ENCODE peak calls at places on chromosomes 12 and 14, in seven cellular contexts. B is DND-41; A is CD8-positive, alpha-beta T cell; G is kidney; W is BE2C; O is A549; V is Peyer's patch. L is an unnamed sample.

GRCh38 chr12:111033281-111034147 is 113.1 kb upstream of the MYL2 start:
- DNase-seq in B (no peak), A (no peak), G (no peak), W (peak; percentile 54), O (no peak), V (no peak), L (no peak)

GRCh38 chr12:43758247-43758727 is 303 bp downstream of the PUS7L start:
- DNase-seq in B (no peak), A (no peak), G (peak; percentile 71), W (peak; percentile 14), O (no peak), V (peak; percentile 57), L (no peak)

GRCh38 chr12:42124764-42125371 is 19.8 kb downstream of the GXYLT1 start:
- DNase-seq in B (no peak), A (no peak), G (no peak), W (no peak), O (no peak), V (no peak), L (no peak)

GRCh38 chr14:76710093-76711010 is 50.9 kb upstream of the VASH1 start:
- DNase-seq in B (peak; percentile 14), A (peak; percentile 23), G (no peak), W (peak; percentile 44), O (peak; percentile 50), V (peak; percentile 55), L (no peak)

GRCh38 chr12:49369723-49370145 is 2.5 kb downstream of the SPATS2 start:
- DNase-seq in B (peak; percentile 26), A (peak; percentile 11), G (no peak), W (peak; percentile 45), O (peak; percentile 74), V (peak; percentile 63), L (no peak)

GRCh38 chr12:120290541-120291312 is 976 bp downstream of the RNU4-2 start:
- DNase-seq in B (no peak), A (peak; percentile 10), G (no peak), W (no peak), O (peak; percentile 74), V (peak; percentile 56), L (peak; percentile 18)

GRCh38 chr14:104514156-104514848 is 65.3 kb upstream of the C14orf180 start:
- DNase-seq in B (no peak), A (no peak), G (no peak), W (no peak), O (no peak), V (no peak), L (no peak)

GRCh38 chr12:130876297-130876696 is 4.4 kb downstream of the RAN start:
- DNase-seq in B (no peak), A (no peak), G (no peak), W (no peak), O (no peak), V (no peak), L (no peak)

GRCh38 chr12:112097641-112098040 is 10.9 kb downstream of the NAA25 start:
- DNase-seq in B (no peak), A (no peak), G (no peak), W (no peak), O (no peak), V (no peak), L (no peak)

GRCh38 chr14:32457213-32457920 is 128.3 kb downstream of the AKAP6 start:
- DNase-seq in B (no peak), A (no peak), G (no peak), W (peak; percentile 74), O (no peak), V (no peak), L (no peak)

GRCh38 chr12:103350116-103350515 is 145.7 kb downstream of the C12orf42 start:
- DNase-seq in B (no peak), A (no peak), G (no peak), W (no peak), O (no peak), V (no peak), L (no peak)

GRCh38 chr14:22280497-22281321 is 308.3 kb downstream of the DAD1 start:
- DNase-seq in B (peak; percentile 36), A (no peak), G (no peak), W (no peak), O (no peak), V (no peak), L (no peak)

GRCh38 chr12:110590806-110591326 is 7.7 kb upstream of the PPTC7 start:
- DNase-seq in B (no peak), A (no peak), G (no peak), W (no peak), O (no peak), V (no peak), L (no peak)

GRCh38 chr12:22700126-22700525 is 75.2 kb downstream of the ETNK1 start:
- DNase-seq in B (no peak), A (no peak), G (no peak), W (no peak), O (peak; percentile 31), V (no peak), L (no peak)

GRCh38 chr14:91375748-91376452 is 41.7 kb downstream of the CCDC88C start:
- DNase-seq in B (no peak), A (no peak), G (no peak), W (no peak), O (no peak), V (no peak), L (no peak)

GRCh38 chr12:54036620-54037359 is 3.9 kb downstream of the HOXC5 start:
- DNase-seq in B (peak; percentile 23), A (no peak), G (peak; percentile 87), W (peak; percentile 77), O (peak; percentile 57), V (no peak), L (no peak)

GRCh38 chr12:119274636-119275065 is 59.9 kb upstream of the CCDC60 start:
- DNase-seq in B (no peak), A (no peak), G (no peak), W (no peak), O (no peak), V (no peak), L (no peak)

GRCh38 chr12:124523071-124523470 is 44.3 kb downstream of the NCOR2 start:
- DNase-seq in B (no peak), A (no peak), G (no peak), W (no peak), O (no peak), V (no peak), L (no peak)

GRCh38 chr14:89351364-89351957 is 65.6 kb downstream of the FOXN3 start:
- DNase-seq in B (peak; percentile 67), A (no peak), G (no peak), W (no peak), O (peak; percentile 29), V (no peak), L (peak; percentile 30)

GRCh38 chr12:124855275-124855957 is 8.2 kb downstream of the SCARB1 start:
- DNase-seq in B (no peak), A (no peak), G (no peak), W (no peak), O (no peak), V (no peak), L (no peak)

GRCh38 chr14:58243790-58244555 is 670 bp upstream of the PSMA3 start:
- DNase-seq in B (no peak), A (no peak), G (no peak), W (peak; percentile 23), O (peak; percentile 38), V (no peak), L (no peak)

GRCh38 chr14:23183076-23183475 is 384 bp downstream of the SLC7A8 start:
- DNase-seq in B (no peak), A (no peak), G (no peak), W (no peak), O (no peak), V (no peak), L (no peak)

GRCh38 chr12:93315907-93316622 is 61.7 kb upstream of the NUDT4 start:
- DNase-seq in B (no peak), A (no peak), G (no peak), W (no peak), O (no peak), V (no peak), L (no peak)
- H3K4me1 ChIP-seq in B (no peaks in the 10 kb centered on the region), A (no peaks in the 10 kb centered on the region), G (no peaks in the 10 kb centered on the region), W (peaks cover 10% of the 10 kb centered on the region), O (peaks cover 7% of the 10 kb centered on the region), V (no peaks in the 10 kb centered on the region), L (no peaks in the 10 kb centered on the region)

GRCh38 chr12:6771509-6772330 is 600 bp upstream of the LAG3 start:
- DNase-seq in B (no peak), A (no peak), G (no peak), W (no peak), O (no peak), V (no peak), L (no peak)
- H3K4me3 ChIP-seq in B (no peak overlapping the region), A (no peak overlapping the region), G (no peak overlapping the region), W (no peak overlapping the region), O (no peak overlapping the region), V (peak overlapping the region; percentile 20), L (peak overlapping the region; percentile 40)

GRCh38 chr14:56156096-56156495 is 37.9 kb downstream of the PELI2 start:
- DNase-seq in B (no peak), A (no peak), G (no peak), W (no peak), O (no peak), V (no peak), L (no peak)

GRCh38 chr14:56153271-56153670 is 35.1 kb downstream of the PELI2 start:
- DNase-seq in B (no peak), A (no peak), G (no peak), W (no peak), O (no peak), V (no peak), L (no peak)

GRCh38 chr14:56150645-56151345 is 32.6 kb downstream of the PELI2 start:
- DNase-seq in B (peak; percentile 69), A (no peak), G (no peak), W (no peak), O (peak; percentile 12), V (no peak), L (no peak)

GRCh38 chr14:56152221-56152620 is 34.0 kb downstream of the PELI2 start:
- DNase-seq in B (no peak), A (no peak), G (no peak), W (no peak), O (no peak), V (no peak), L (no peak)

GRCh38 chr14:56154321-56154720 is 36.1 kb downstream of the PELI2 start:
- DNase-seq in B (peak; percentile 29), A (no peak), G (no peak), W (no peak), O (no peak), V (no peak), L (no peak)
- H3K4me1 ChIP-seq in B (peaks cover 92% of the 10 kb centered on the region), A (peaks cover 6% of the 10 kb centered on the region), G (no peaks in the 10 kb centered on the region), W (no peaks in the 10 kb centered on the region), O (no peaks in the 10 kb centered on the region), V (no peaks in the 10 kb centered on the region), L (no peaks in the 10 kb centered on the region)

GRCh38 chr12:51848843-51849735 is 571 bp upstream of the FIGNL2 start:
- DNase-seq in B (no peak), A (no peak), G (peak; percentile 85), W (no peak), O (no peak), V (no peak), L (no peak)

GRCh38 chr12:51847830-51848727 is at the start of gene FIGNL2:
- DNase-seq in B (no peak), A (no peak), G (peak; percentile 85), W (no peak), O (no peak), V (no peak), L (no peak)

GRCh38 chr12:51846911-51847829 is 1.3 kb downstream of the FIGNL2 start:
- DNase-seq in B (peak; percentile 58), A (peak; percentile 52), G (peak; percentile 91), W (peak; percentile 85), O (no peak), V (peak; percentile 72), L (peak; percentile 36)

GRCh38 chr12:51845451-51845850 is 3.1 kb downstream of the FIGNL2 start:
- DNase-seq in B (no peak), A (no peak), G (peak; percentile 44), W (no peak), O (no peak), V (no peak), L (no peak)

GRCh38 chr12:51846209-51846779 is 2.2 kb downstream of the FIGNL2 start:
- DNase-seq in B (no peak), A (no peak), G (peak; percentile 70), W (no peak), O (no peak), V (no peak), L (no peak)
- H3K4me3 ChIP-seq in B (no peak overlapping the region), A (no peak overlapping the region), G (peak overlapping the region; percentile 25), W (no peak overlapping the region), O (no peak overlapping the region), V (no peak overlapping the region), L (no peak overlapping the region)

L was measured in CD8-positive, alpha-beta memory T cell.